ENCODE peak calls at places on chromosomes 6 and 20, in seven cellular contexts. G is brain microvascular endothelial cell, L is epithelial cell of esophagus, Y is left ventricle myocardium inferior, B is PC-3, Q is cardiac muscle cell, W is esophagus squamous epithelium. O is an unnamed sample.

GRCh38 chr20:21102252-21102609 is 3.9 kb downstream of the LINC00237 start:
- DNase-seq in G (no peak), L (no peak), Y (no peak), B (no peak), Q (no peak), W (no peak), O (no peak)

GRCh38 chr6:102398788-102399390 is 1005.4 kb downstream of the GRIK2 start:
- DNase-seq in G (no peak), L (peak), Y (no peak), B (no peak), Q (no peak), W (no peak), O (no peak)

GRCh38 chr6:116047173-116047933 is 13.3 kb downstream of the FRK start:
- DNase-seq in G (peak), L (peak), Y (no peak), B (peak), Q (no peak), W (no peak), O (no peak)

GRCh38 chr6:31559958-31560696 is 12.0 kb upstream of the LTA start:
- DNase-seq in G (peak), L (peak), Y (peak), B (peak), Q (peak), W (no peak), O (peak)

GRCh38 chr6:44651604-44652003 is 264.1 kb downstream of the CDC5L start:
- DNase-seq in G (no peak), L (no peak), Y (no peak), B (no peak), Q (no peak), W (no peak), O (no peak)

GRCh38 chr20:2752631-2753455 is 47.6 kb downstream of the CPXM1 start:
- DNase-seq in G (no peak), L (peak), Y (no peak), B (peak), Q (peak), W (no peak), O (no peak)

GRCh38 chr6:40997256-40997957 is 41.6 kb downstream of the UNC5CL start:
- DNase-seq in G (peak), L (peak), Y (no peak), B (peak), Q (peak), W (no peak), O (no peak)

GRCh38 chr6:39834278-39834677 is 42.1 kb downstream of the DAAM2 start:
- DNase-seq in G (no peak), L (no peak), Y (no peak), B (no peak), Q (no peak), W (no peak), O (no peak)

GRCh38 chr20:63955281-63955845 is 853 bp downstream of the UCKL1 start:
- DNase-seq in G (no peak), L (peak), Y (peak), B (peak), Q (peak), W (no peak), O (peak)

GRCh38 chr6:24829657-24830056 is 30.9 kb upstream of the ARMH2 start:
- DNase-seq in G (no peak), L (no peak), Y (no peak), B (peak), Q (no peak), W (no peak), O (no peak)
- TF ChIP-seq CTCF in G (no peak), L (no peak), Y (no peak), B (peak), Q (no peak), W (no peak), O (no peak)

GRCh38 chr20:53916173-53916512 is 154.3 kb downstream of the BCAS1 start:
- DNase-seq in G (no peak), L (no peak), Y (no peak), B (no peak), Q (no peak), W (no peak), O (no peak)
- H3K4me3 ChIP-seq in G (no peak), L (no peak), Y (peak), B (peak), Q (no peak), W (peak), O (peak)

DNA sequence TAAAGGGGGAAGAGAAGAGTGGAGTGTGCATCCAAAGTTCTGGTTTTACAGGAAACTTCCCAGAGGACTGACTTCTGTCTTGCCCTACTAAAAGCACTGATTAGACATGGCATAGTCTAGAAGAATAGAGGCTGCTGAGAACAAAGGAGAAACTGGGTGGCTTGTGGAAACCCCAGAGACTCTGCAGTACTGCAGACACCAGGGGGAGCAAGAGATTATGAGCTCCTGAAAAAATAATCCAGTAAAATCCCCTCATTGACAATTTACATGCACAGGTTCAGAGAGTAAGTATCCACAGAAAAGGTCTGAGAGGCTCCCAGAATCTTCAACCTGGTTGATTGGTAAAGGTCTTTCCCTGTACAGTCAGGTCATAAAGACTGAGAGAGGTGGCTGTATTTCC is 48.7 kb upstream of the CLVS2 start:
- DNase-seq in G (peak), L (peak), Y (no peak), B (peak), Q (no peak), W (no peak), O (no peak)
- TF ChIP-seq CTCF in G (peak), L (peak), Y (peak), B (peak), Q (peak), W (no peak), O (peak)

DNA sequence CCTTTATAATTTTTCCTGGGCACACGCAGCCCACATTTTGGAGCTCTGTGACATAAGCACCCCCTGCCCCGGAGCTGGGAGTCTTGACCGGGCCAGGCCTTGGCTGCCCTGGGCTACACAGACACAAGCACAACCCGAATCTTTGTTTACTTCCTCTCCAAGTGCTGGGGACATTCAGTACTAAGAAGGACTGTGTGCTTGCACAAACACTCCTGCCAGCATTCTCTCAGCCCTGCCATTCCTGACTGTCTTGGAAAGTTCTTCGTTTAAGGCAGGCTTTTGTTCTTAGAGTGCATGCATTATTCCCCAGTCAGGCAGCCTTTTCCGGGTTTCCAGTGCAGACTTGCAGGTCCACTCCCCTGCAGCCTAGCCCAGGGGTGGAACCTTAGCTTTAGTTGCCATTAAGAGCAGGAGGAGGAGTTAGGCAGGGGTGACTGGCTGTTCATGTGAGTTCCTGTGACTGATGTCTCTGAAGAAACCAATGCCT is 28.6 kb downstream of the FOXO3 start:
- DNase-seq in G (peak), L (peak), Y (peak), B (peak), Q (peak), W (no peak), O (peak)
- H3K4me3 ChIP-seq in G (no peak), L (peak), Y (peak), B (no peak), Q (no peak), W (peak), O (peak)

DNA sequence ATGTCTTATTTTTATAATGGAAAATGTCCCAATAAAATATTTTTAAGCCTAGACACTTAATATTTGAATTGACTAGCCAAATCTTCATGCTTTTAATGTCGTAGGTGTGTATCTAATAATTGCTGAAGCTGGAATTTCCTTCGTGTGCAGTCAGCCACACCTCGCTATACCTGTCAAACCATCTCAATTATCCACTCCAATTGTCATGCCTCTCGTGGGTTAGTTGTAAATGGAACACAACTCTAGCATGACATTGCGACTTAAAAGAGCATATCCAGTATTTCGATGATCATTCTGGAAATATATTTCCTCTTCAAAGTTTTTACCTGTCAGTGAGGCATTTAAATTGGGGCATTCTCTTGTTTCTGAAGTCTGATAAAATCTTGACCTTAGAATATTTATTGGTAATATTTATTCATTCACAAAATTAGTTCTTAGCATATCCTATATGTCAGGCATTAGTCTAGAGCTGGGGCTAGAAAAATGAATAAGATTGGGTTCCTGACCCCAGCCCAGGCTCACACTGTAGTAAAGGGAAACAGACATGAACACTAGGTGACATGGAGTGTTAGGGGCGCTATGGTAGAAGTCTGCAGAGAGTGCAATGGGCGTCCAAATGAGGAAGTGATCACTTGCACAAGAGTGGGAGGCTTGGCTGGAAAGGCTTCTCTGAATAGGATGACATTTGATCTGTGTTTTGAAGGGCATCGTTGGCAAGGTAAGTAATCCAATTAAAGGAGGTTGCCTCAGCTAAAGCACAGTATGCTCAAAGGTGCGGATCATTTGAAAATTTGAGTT is 11.0 kb upstream of the CFAP206 start:
- DNase-seq in G (no peak), L (no peak), Y (no peak), B (no peak), Q (no peak), W (no peak), O (no peak)
- TF ChIP-seq CTCF in G (no peak), L (no peak), Y (no peak), B (no peak), Q (no peak), W (no peak), O (no peak)

GRCh38 chr20:58645277-58645968 is 5.7 kb upstream of the STX16 start:
- DNase-seq in G (no peak), L (peak), Y (no peak), B (peak), Q (peak), W (no peak), O (no peak)

GRCh38 chr20:58647814-58648501 is 3.1 kb upstream of the STX16 start:
- DNase-seq in G (no peak), L (no peak), Y (no peak), B (peak), Q (peak), W (no peak), O (no peak)

GRCh38 chr20:58647162-58647813 is 3.8 kb upstream of the STX16 start:
- DNase-seq in G (no peak), L (no peak), Y (no peak), B (no peak), Q (no peak), W (no peak), O (no peak)

GRCh38 chr20:58649288-58650180 is 1.5 kb upstream of the STX16 start:
- DNase-seq in G (no peak), L (no peak), Y (peak), B (no peak), Q (no peak), W (no peak), O (no peak)

GRCh38 chr20:58646703-58647102 is 4.4 kb upstream of the STX16 start:
- DNase-seq in G (no peak), L (no peak), Y (no peak), B (no peak), Q (no peak), W (no peak), O (no peak)
- H3K4me3 ChIP-seq in G (no peak), L (no peak), Y (no peak), B (no peak), Q (no peak), W (no peak), O (no peak)

DNA sequence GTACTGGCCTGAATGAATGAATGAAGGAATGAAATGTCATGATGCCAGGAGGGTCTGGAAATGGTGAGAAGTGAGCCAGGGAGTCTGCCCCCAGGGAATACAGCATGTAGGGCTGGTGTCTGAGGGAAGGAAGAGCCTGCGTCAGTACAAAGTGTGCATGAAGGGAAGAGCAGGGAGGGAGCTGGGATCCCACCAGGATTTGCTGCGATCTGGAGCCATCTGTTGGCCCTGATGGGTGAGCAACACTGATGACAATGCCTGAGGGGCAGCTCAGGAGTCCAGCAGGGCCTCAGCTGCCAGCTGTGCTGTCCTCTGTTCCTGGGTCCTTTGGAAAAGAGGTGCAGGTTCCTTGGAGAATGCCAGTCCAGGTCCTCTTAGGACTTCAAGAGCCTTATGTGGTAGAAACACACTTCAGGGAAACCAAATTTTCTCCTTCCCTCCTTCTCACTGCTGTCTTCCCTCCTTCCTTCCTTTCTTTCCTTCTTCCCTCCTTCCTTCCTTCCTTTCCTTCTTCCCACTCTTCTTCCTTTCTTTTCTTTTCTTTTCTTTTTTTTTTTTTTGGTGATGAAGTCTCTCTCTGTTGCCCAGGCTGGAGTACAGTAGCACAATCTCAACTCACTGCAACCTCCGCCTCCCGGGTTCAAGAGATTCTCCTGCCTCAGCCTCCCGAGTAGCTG is 11.5 kb downstream of the BPI start:
- DNase-seq in G (peak), L (no peak), Y (no peak), B (peak), Q (peak), W (no peak), O (no peak)
- TF ChIP-seq CTCF in G (peak), L (no peak), Y (no peak), B (peak), Q (peak), W (no peak), O (no peak)

GRCh38 chr6:30556714-30556963 is 350 bp upstream of the GNL1 start:
- DNase-seq in G (no peak), L (peak), Y (peak), B (no peak), Q (peak), W (peak), O (peak)

GRCh38 chr6:30554962-30555361 is 1.3 kb downstream of the GNL1 start:
- DNase-seq in G (no peak), L (no peak), Y (no peak), B (no peak), Q (no peak), W (no peak), O (no peak)

GRCh38 chr6:30555428-30556005 is 772 bp downstream of the GNL1 start:
- DNase-seq in G (peak), L (peak), Y (peak), B (no peak), Q (peak), W (peak), O (peak)

GRCh38 chr6:30556006-30556713 is at the start of gene GNL1:
- DNase-seq in G (peak), L (peak), Y (peak), B (peak), Q (peak), W (peak), O (peak)

GRCh38 chr6:30554404-30554803 is 1.9 kb downstream of the GNL1 start:
- DNase-seq in G (no peak), L (no peak), Y (no peak), B (no peak), Q (no peak), W (no peak), O (no peak)
- H3K4me3 ChIP-seq in G (no peak), L (no peak), Y (peak), B (peak), Q (no peak), W (no peak), O (no peak)

DNA sequence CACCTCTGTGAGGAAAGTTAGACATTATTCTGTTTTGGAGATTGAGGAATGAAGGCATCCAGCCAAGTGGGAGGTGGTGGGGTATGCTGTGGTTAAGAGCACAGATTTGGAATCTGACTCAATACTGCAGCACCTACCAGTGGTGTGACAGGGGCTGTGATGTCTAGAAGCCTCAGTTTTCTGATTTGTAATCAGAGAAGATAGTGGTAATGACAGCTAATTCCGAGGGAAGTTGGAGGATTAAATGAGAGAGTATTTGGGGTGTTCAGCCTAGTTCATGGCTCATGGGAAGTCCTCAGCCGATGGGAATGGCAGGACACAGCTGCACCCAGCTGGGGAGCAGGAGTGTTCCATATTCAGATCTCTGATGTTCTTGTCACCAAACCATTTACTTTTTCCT is 9.2 kb downstream of the SLC9A8 start:
- DNase-seq in G (peak), L (no peak), Y (no peak), B (peak), Q (peak), W (no peak), O (no peak)
- TF ChIP-seq CTCF in G (peak), L (peak), Y (peak), B (peak), Q (peak), W (no peak), O (peak)

GRCh38 chr20:32006841-32007786 is 3.1 kb upstream of the CCM2L start:
- DNase-seq in G (no peak), L (no peak), Y (no peak), B (no peak), Q (no peak), W (no peak), O (no peak)

GRCh38 chr20:32010666-32011065 is 428 bp downstream of the CCM2L start:
- DNase-seq in G (no peak), L (no peak), Y (no peak), B (no peak), Q (no peak), W (no peak), O (no peak)

GRCh38 chr20:32010096-32010495 is at the start of gene CCM2L:
- DNase-seq in G (no peak), L (no peak), Y (peak), B (no peak), Q (no peak), W (no peak), O (no peak)

GRCh38 chr20:32007787-32008616 is 2.2 kb upstream of the CCM2L start:
- DNase-seq in G (no peak), L (no peak), Y (peak), B (no peak), Q (peak), W (no peak), O (peak)

GRCh38 chr20:32009564-32009963 is 674 bp upstream of the CCM2L start:
- DNase-seq in G (no peak), L (no peak), Y (no peak), B (no peak), Q (no peak), W (no peak), O (no peak)
- H3K4me3 ChIP-seq in G (no peak), L (no peak), Y (peak), B (no peak), Q (no peak), W (no peak), O (no peak)